ENCODE peak calls at places on chromosomes 16 and 17, in six cellular contexts. P, A, K, M, C and T are unnamed samples.

GRCh38 chr16:65916995-65917394 is 449.5 kb upstream of the CDH5 start:
- DNase-seq in A (no peak), K (no peak), C (no peak), P (no peak), M (no peak), T (no peak)

GRCh38 chr16:85842848-85843247 is 43.4 kb downstream of the COX4I1 start:
- DNase-seq in P (no peak), C (no peak), A (no peak), M (no peak), K (no peak), T (no peak)

GRCh38 chr16:26642047-26642664 is 424.6 kb upstream of the C16orf82 start:
- DNase-seq in A (no peak), P (no peak), K (no peak), C (no peak), M (peak; percentile 54), T (no peak)

GRCh38 chr17:8019665-8020064 is 17.2 kb downstream of the GUCY2D start:
- DNase-seq in M (no peak), P (peak; percentile 73), A (no peak), K (peak; percentile 62), C (peak; percentile 15), T (no peak)

GRCh38 chr17:32854834-32855389 is 22.0 kb downstream of the MYO1D start:
- DNase-seq in K (no peak), C (no peak), P (no peak), M (no peak), A (no peak), T (peak; percentile 89)

GRCh38 chr16:84650062-84650991 is 2.0 kb downstream of the KLHL36 start:
- DNase-seq in K (no peak), P (peak; percentile 83), C (peak; percentile 86), A (no peak), M (peak; percentile 27), T (no peak)

GRCh38 chr16:28534542-28535373 is 4.0 kb downstream of the NUPR1 start:
- DNase-seq in K (peak; percentile 47), C (no peak), M (no peak), A (peak; percentile 25), P (no peak), T (no peak)

GRCh38 chr16:2456551-2457153 is 3.3 kb upstream of the TEDC2 start:
- DNase-seq in P (no peak), K (no peak), M (no peak), C (no peak), A (no peak), T (no peak)

GRCh38 chr16:88479795-88480760 is 27.0 kb downstream of the ZFPM1 start:
- DNase-seq in K (peak; percentile 66), A (no peak), C (no peak), M (no peak), P (no peak), T (no peak)

DNA sequence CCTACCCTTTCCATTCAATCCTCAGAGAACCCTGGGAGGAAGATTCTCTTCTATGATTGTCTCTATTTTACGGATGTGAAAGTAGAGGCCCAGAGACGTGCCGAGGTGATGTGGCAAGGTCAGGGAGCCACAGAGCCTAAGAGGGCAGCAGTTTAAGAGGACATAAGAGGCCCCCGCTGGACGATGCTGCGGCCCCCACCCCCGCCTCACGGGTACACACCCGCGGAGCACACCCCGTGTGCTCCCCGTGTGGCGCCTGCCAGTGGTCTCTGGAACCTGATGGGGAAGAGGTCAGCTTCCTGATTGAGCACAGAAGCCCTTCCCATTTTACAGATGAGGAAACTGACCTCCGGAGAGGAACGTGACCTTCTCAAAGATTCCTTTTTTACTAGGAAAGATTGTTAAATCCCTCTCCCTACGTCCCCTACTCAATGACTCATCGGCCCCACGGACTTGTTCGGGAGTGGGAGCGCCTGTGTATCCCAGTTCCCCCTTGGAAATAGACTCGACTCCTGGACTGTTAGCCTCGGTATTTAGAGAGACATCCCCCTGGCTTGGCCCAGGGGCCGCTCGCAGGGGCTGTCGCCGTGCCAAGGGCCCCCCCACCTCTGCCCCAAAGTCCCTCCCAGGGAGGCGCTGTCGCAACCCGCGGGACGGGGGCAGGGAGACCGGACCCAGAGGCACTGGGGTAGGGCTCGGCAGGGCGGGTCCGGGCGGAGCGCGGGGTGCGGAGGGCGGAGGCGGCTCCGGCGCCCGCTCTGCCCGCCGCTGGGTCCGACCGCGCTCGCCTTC is at the start of gene ABCC3:
- DNase-seq in K (peak; percentile 75), A (peak; percentile 30), C (no peak), M (peak; percentile 63), P (no peak), T (peak; percentile 88)
- H3K27ac ChIP-seq in K (peak within 1 kb of the TSS; percentile 72), A (no peak within 1 kb of the TSS), C (peak within 1 kb of the TSS; percentile 39), M (no peak within 1 kb of the TSS), P (peak within 1 kb of the TSS; percentile 40), T (peak within 1 kb of the TSS; percentile 87)

DNA sequence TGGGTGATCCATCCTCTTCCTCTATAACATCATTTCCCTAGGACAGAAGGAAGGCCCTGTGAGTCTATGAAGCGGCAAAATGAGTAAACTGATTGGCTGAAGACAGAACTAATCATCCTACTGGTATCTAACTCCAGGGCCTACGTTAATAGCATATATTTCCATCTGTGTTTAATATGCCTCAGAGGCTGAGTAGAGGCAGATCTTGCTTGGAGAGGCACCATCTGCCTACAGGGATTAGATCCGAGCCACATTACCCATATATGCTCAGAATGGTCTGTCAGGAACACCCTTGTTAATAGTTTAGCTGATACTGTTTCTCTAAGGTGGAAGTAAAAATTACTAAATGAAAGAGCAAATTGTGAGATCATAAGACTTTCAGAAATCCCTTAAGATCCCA is 13.2 kb upstream of the FOXJ1 start:
- DNase-seq in M (no peak), C (peak; percentile 10), A (no peak), K (no peak), P (no peak), T (no peak)
- H3K27ac ChIP-seq in M (no peak overlapping the region), C (no peak overlapping the region), A (no peak overlapping the region), K (no peak overlapping the region), P (no peak overlapping the region), T (no peak overlapping the region)

DNA sequence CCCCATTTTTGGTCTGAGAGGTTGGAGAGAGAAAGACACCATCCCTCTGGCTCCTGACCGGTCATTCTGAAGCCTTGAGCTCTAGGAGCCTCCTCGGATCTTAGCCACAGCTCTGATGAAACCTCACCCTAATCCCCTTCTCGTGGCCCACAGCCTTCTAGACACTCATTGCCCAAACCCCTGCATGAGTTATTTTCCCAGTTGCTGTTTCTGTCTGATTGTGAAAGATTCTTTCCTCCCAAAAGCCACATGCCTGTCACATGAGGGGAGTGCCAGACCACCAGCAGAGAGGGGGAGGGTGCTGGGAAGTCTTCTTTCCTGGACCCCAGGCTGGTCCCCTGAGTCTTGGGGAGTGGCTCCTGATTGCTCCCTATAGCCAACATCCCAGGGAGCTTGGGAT is 17.6 kb upstream of the ABR start:
- DNase-seq in K (no peak), M (no peak), A (no peak), P (no peak), C (peak; percentile 40), T (no peak)
- H3K27ac ChIP-seq in K (no peak overlapping the region), M (no peak overlapping the region), A (peak overlapping the region; percentile 62), P (no peak overlapping the region), C (no peak overlapping the region), T (peak overlapping the region; percentile 64)

GRCh38 chr17:17097763-17098345 is 55.6 kb downstream of the MPRIP start:
- DNase-seq in M (no peak), C (no peak), K (no peak), P (no peak), A (no peak), T (no peak)

GRCh38 chr17:17093764-17094163 is 51.5 kb downstream of the MPRIP start:
- DNase-seq in P (no peak), A (no peak), M (no peak), C (no peak), K (no peak), T (no peak)

GRCh38 chr17:17098426-17099035 is 56.3 kb downstream of the MPRIP start:
- DNase-seq in K (no peak), A (peak; percentile 71), C (peak; percentile 31), M (no peak), P (no peak), T (no peak)

GRCh38 chr17:17091856-17092756 is 49.8 kb downstream of the MPRIP start:
- DNase-seq in K (no peak), M (peak; percentile 55), P (no peak), A (no peak), C (no peak), T (no peak)

DNA sequence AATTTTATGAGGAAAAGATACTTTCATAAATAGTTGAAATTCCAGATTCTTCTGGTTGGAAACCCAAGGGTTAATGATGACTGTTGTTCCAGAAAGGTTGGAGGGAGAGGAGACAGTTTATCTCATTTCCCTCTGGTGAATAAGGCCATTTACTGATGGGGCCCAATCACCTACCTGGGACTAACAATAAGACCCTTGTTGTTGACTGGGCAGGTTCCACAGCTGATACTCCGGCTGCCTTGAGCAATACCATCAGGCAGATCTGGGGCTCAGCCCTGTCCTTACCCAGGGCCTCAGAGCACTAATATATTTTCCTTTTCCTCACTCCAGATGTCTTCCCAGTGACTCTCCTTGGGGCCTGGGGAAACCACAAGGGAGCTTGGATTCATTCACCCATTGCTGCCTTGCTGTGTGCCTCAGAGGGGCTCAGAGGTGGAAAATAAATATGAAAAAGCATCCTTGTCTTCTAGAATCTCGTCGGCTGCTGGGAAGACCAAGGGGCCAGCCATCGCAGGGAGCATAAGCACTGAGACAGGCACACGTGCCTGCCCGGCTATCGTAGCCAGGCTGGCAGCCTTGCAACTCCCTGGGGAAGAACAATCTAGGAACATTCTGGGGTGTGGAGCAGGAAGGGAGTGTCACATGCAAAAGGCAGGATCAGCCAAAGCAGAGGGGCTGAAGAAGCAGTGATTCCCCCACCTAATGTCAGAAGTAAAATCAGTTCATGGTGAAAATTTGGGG is 54.4 kb downstream of the MPRIP start:
- DNase-seq in C (peak; percentile 59), K (no peak), M (no peak), A (no peak), P (no peak), T (peak; percentile 72)
- H3K27ac ChIP-seq in C (peak overlapping the region; percentile 34), K (no peak overlapping the region), M (no peak overlapping the region), A (peak overlapping the region; percentile 84), P (peak overlapping the region; percentile 21), T (no peak overlapping the region)

GRCh38 chr17:11925271-11926021 is 71.8 kb downstream of the ZNF18 start:
- DNase-seq in K (no peak), M (no peak), A (peak; percentile 22), P (no peak), C (no peak), T (no peak)
- H3K27ac ChIP-seq in K (no peak overlapping the region), M (no peak overlapping the region), A (peak overlapping the region; percentile 79), P (no peak overlapping the region), C (no peak overlapping the region), T (no peak overlapping the region)

GRCh38 chr17:55580596-55581133 is 69.4 kb upstream of the SMIM36 start:
- DNase-seq in P (no peak), M (no peak), A (no peak), C (no peak), K (no peak), T (no peak)

GRCh38 chr17:55575058-55575606 is 63.9 kb upstream of the SMIM36 start:
- DNase-seq in K (no peak), P (no peak), A (no peak), C (no peak), M (no peak), T (no peak)

GRCh38 chr17:55576237-55576998 is 65.2 kb upstream of the SMIM36 start:
- DNase-seq in P (peak; percentile 22), M (no peak), K (no peak), C (peak; percentile 75), A (no peak), T (no peak)

GRCh38 chr17:55577011-55577586 is 65.8 kb upstream of the SMIM36 start:
- DNase-seq in C (peak; percentile 84), P (no peak), M (no peak), K (no peak), A (peak; percentile 53), T (peak; percentile 29)

DNA sequence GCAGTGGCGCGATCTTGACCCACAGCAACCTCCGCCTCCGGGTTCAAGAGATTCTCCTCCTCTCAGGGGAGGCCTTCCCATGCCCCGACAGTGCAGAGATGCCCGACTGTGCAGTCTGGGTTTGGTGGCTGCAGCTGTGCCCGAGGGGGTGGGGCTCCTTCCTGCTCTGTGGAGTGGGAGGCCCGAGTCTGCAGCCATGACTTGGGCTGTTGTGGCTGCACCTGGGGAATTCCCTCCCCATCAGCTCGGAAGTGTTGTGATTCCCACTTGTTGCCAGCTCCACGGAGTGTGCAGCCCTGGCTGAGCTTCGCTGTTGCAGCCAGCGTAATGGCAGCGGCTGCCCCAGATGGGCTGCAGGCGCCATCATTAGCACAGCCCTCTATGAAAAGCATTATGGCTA is 66.4 kb upstream of the SMIM36 start:
- DNase-seq in M (no peak), K (no peak), P (no peak), A (peak; percentile 34), C (peak; percentile 19), T (no peak)
- H3K27ac ChIP-seq in M (no peak overlapping the region), K (peak overlapping the region; percentile 42), P (no peak overlapping the region), A (peak overlapping the region; percentile 83), C (peak overlapping the region; percentile 63), T (no peak overlapping the region)